ENCODE peak calls at places on chromosomes 2 and 18, in seven cellular contexts. E is NCI-H524, I is cardiac fibroblast, K is AG20443, Y is NCI-H2081, H is activated gamma-delta T cell treated with Interleukin-2 at 50 U/mL for 16 hours, X is IMR-90. V is an unnamed sample.

GRCh38 chr2:20455076-20455587 is 8.3 kb downstream of the RHOB start:
- DNase-seq in E (no peak), K (no peak), X (no peak), Y (no peak), H (no peak), I (no peak), V (no peak)

GRCh38 chr2:100072503-100072902 is 69.9 kb downstream of the AFF3 start:
- DNase-seq in Y (no peak), H (no peak), X (no peak), E (no peak), K (no peak), I (no peak), V (no peak)

GRCh38 chr2:240850026-240850425 is 18.6 kb upstream of the AGXT start:
- DNase-seq in H (no peak), E (no peak), Y (no peak), K (no peak), I (no peak), X (no peak), V (no peak)

GRCh38 chr2:133844214-133844892 is 276.1 kb upstream of the NCKAP5 start:
- DNase-seq in K (peak), X (peak), Y (peak), H (peak), E (peak), I (peak), V (peak)

GRCh38 chr2:102258386-102259074 is 52.8 kb upstream of the IL1RL1 start:
- DNase-seq in E (no peak), H (no peak), X (peak), I (peak), K (peak), Y (no peak), V (peak)

GRCh38 chr2:143940720-143941119 is 579.2 kb downstream of the ZEB2 start:
- DNase-seq in X (no peak), K (no peak), H (no peak), I (no peak), Y (no peak), E (no peak), V (no peak)

GRCh38 chr2:159939946-159940345 is 122.5 kb downstream of the PLA2R1 start:
- DNase-seq in Y (peak), X (peak), I (peak), E (no peak), K (peak), H (no peak), V (no peak)

GRCh38 chr18:61972389-61973264 is 79.8 kb upstream of the RNF152 start:
- DNase-seq in E (no peak), X (no peak), I (no peak), K (no peak), H (no peak), Y (no peak), V (no peak)

GRCh38 chr18:25503567-25504081 is 151.7 kb upstream of the ZNF521 start:
- DNase-seq in Y (peak), H (no peak), E (peak), X (peak), I (peak), K (peak), V (no peak)

GRCh38 chr2:38444247-38444646 is 67.2 kb upstream of the ATL2 start:
- DNase-seq in X (peak), I (no peak), E (no peak), K (peak), Y (no peak), H (no peak), V (peak)

GRCh38 chr2:179275280-179276013 is 10.8 kb upstream of the SESTD1 start:
- DNase-seq in X (peak), H (no peak), Y (no peak), K (no peak), E (no peak), I (peak), V (no peak)

GRCh38 chr2:102764083-102764482 is 2.3 kb downstream of the TMEM182 start:
- DNase-seq in E (no peak), Y (no peak), I (no peak), H (no peak), K (no peak), X (peak), V (no peak)

GRCh38 chr2:63425606-63426005 is 162.7 kb downstream of the WDPCP start:
- DNase-seq in Y (no peak), E (no peak), I (peak), X (peak), H (no peak), K (peak), V (no peak)

GRCh38 chr2:23520256-23520655 is 135.3 kb downstream of the KLHL29 start:
- DNase-seq in X (no peak), I (no peak), E (no peak), K (no peak), Y (no peak), H (no peak), V (no peak)

GRCh38 chr18:67194886-67195285 is 321.6 kb downstream of the DSEL start:
- DNase-seq in E (peak), H (no peak), K (no peak), Y (no peak), I (no peak), X (no peak), V (no peak)

GRCh38 chr2:179751184-179751809 is 110.1 kb downstream of the ZNF385B start:
- DNase-seq in I (peak), X (peak), H (no peak), E (no peak), K (peak), Y (peak), V (no peak)

GRCh38 chr2:86202702-86203101 is 3.4 kb downstream of the MRPL35 start:
- DNase-seq in I (no peak), X (no peak), K (no peak), E (no peak), H (no peak), Y (no peak), V (no peak)

GRCh38 chr2:130357864-130358263 is 2.0 kb downstream of the PTPN18 start:
- DNase-seq in I (no peak), K (no peak), E (no peak), X (no peak), H (no peak), Y (no peak), V (no peak)